ENCODE peak calls at places on chromosomes 11 and 22, in nine cellular contexts. W is IMR-90; J is T-cell; I is NCI-H460; C is putamen; K is CD8-positive, alpha-beta T cell; B is activated CD4-positive, alpha-beta T cell treated with anti-CD3 and anti-CD28 coated beads for 48 hours; Y is heart right ventricle; H is astrocyte of the spinal cord. G is an unnamed sample.

GRCh38 chr11:72308226-72309073 is 64.5 kb upstream of the PHOX2A start:
- DNase-seq in W (peak; percentile 98), I (no peak), B (no peak), K (no peak), J (no peak), H (peak; percentile 91), C (peak; percentile 84), Y (no peak), G (no peak)

GRCh38 chr22:33477131-33478111 is 419.2 kb upstream of the SYN3 start:
- DNase-seq in K (no peak), H (no peak), B (no peak), C (no peak), W (no peak), Y (no peak), J (no peak), I (no peak), G (no peak)

GRCh38 chr11:122491486-122491885 is 164.0 kb upstream of the UBASH3B start:
- DNase-seq in H (peak; percentile 30), B (no peak), J (no peak), C (no peak), W (peak; percentile 75), I (no peak), K (no peak), Y (no peak), G (no peak)

GRCh38 chr11:74427377-74427776 is 29.1 kb upstream of the PGM2L1 start:
- DNase-seq in H (no peak), J (no peak), Y (no peak), W (peak; percentile 21), I (no peak), K (no peak), C (no peak), B (no peak), G (no peak)

GRCh38 chr11:61507962-61508824 is at the start of gene LRRC10B:
- DNase-seq in C (peak; percentile 69), J (no peak), W (no peak), H (no peak), Y (no peak), B (peak; percentile 67), I (no peak), K (no peak), G (peak; percentile 61)

GRCh38 chr11:129593098-129593497 is 217.4 kb downstream of the BARX2 start:
- DNase-seq in W (no peak), I (no peak), K (no peak), C (no peak), J (no peak), H (no peak), B (no peak), Y (no peak), G (no peak)

GRCh38 chr11:78684377-78684776 is 109.7 kb upstream of the NARS2 start:
- DNase-seq in I (no peak), W (peak; percentile 11), H (no peak), J (no peak), B (no peak), K (no peak), Y (no peak), C (no peak), G (no peak)

GRCh38 chr11:134334796-134335571 is 3.2 kb downstream of the GLB1L2 start:
- DNase-seq in K (no peak), Y (no peak), J (no peak), W (no peak), H (no peak), I (no peak), B (no peak), C (no peak), G (no peak)

GRCh38 chr11:104254347-104254746 is 90.4 kb upstream of the PDGFD start:
- DNase-seq in H (peak; percentile 14), K (no peak), C (no peak), W (no peak), B (peak; percentile 40), J (no peak), I (peak; percentile 14), Y (no peak), G (peak; percentile 55)

GRCh38 chr22:32322986-32323385 is 34.7 kb upstream of the RFPL3 start:
- DNase-seq in W (no peak), I (no peak), K (no peak), Y (no peak), J (no peak), H (no peak), C (no peak), B (no peak), G (peak; percentile 32)

GRCh38 chr11:118996926-118997626 is 862 bp upstream of the CENATAC start:
- DNase-seq in W (peak; percentile 44), C (peak; percentile 12), B (peak; percentile 69), Y (no peak), I (no peak), J (peak; percentile 17), K (no peak), H (peak; percentile 17), G (peak; percentile 68)

GRCh38 chr22:20188567-20188877 is 37.7 kb upstream of the CCDC188 start:
- DNase-seq in B (no peak), H (no peak), I (no peak), K (no peak), J (no peak), Y (no peak), W (no peak), C (no peak), G (no peak)

GRCh38 chr11:93133710-93134109 is 64.1 kb downstream of the SLC36A4 start:
- DNase-seq in C (no peak), I (no peak), Y (no peak), B (no peak), W (peak; percentile 82), H (peak; percentile 69), J (no peak), K (no peak), G (no peak)

GRCh38 chr11:22340803-22341581 is 2.8 kb downstream of the SLC17A6 start:
- DNase-seq in I (no peak), Y (no peak), W (no peak), J (no peak), B (peak; percentile 6), K (no peak), H (no peak), C (no peak), G (no peak)